ENCODE peak calls at places on chromosomes 1 and 21, in four cellular contexts. R is breast epithelium, B is AG08395, T is thoracic aorta. D is an unnamed sample.

GRCh38 chr1:3717041-3717714 is 35.1 kb upstream of the CCDC27 start:
- DNase-seq in R (no peak), B (no peak), T (no peak), D (no peak)

GRCh38 chr1:47709302-47710074 is 271.6 kb downstream of the FOXD2 start:
- DNase-seq in R (no peak), B (no peak), T (no peak), D (peak)

GRCh38 chr1:89594096-89594740 is 38.7 kb upstream of the LRRC8C start:
- DNase-seq in R (no peak), B (no peak), T (no peak), D (no peak)

GRCh38 chr1:247266053-247266452 is 10.2 kb downstream of the VN1R5 start:
- DNase-seq in R (no peak), B (no peak), T (no peak), D (no peak)

GRCh38 chr1:13757693-13758092 is 57.7 kb downstream of the PRDM2 start:
- DNase-seq in R (no peak), B (no peak), T (no peak), D (no peak)

GRCh38 chr1:78333426-78334012 is 157.3 kb upstream of the PTGFR start:
- DNase-seq in R (no peak), B (no peak), T (no peak), D (peak)

GRCh38 chr1:108066808-108067207 is 101.8 kb upstream of the VAV3 start:
- DNase-seq in R (no peak), B (no peak), T (no peak), D (no peak)

GRCh38 chr1:239647964-239648632 is 261.7 kb downstream of the CHRM3 start:
- DNase-seq in R (no peak), B (no peak), T (no peak), D (no peak)

GRCh38 chr1:211910917-211911485 is 80.4 kb upstream of the LPGAT1 start:
- DNase-seq in R (no peak), B (no peak), T (no peak), D (no peak)

GRCh38 chr1:172203135-172203823 is 217.2 kb upstream of the C1orf105 start:
- DNase-seq in R (no peak), B (no peak), T (no peak), D (no peak)

GRCh38 chr1:28512058-28512611 is 6.3 kb downstream of the RCC1 start:
- DNase-seq in R (no peak), B (no peak), T (no peak), D (no peak)

GRCh38 chr1:204961765-204962419 is 81.1 kb upstream of the CNTN2 start:
- DNase-seq in R (no peak), B (no peak), T (no peak), D (no peak)

GRCh38 chr1:74470936-74471335 is 41.5 kb downstream of the LRRC53 start:
- DNase-seq in R (no peak), B (no peak), T (no peak), D (no peak)

GRCh38 chr1:201145132-201145531 is 9.1 kb downstream of the TMEM9 start:
- DNase-seq in R (no peak), B (no peak), T (no peak), D (no peak)

GRCh38 chr1:36157115-36157903 is 1.3 kb downstream of the MAP7D1 start:
- DNase-seq in R (no peak), B (no peak), T (no peak), D (no peak)

GRCh38 chr1:13965770-13966398 is 265.9 kb downstream of the PRDM2 start:
- DNase-seq in R (no peak), B (peak), T (no peak), D (peak)

GRCh38 chr1:44327679-44328491 is 27.2 kb downstream of the ERI3 start:
- DNase-seq in R (peak), B (peak), T (peak), D (peak)

GRCh38 chr1:226111865-226112395 is 49.4 kb downstream of the H3-3A start:
- DNase-seq in R (no peak), B (no peak), T (no peak), D (no peak)

GRCh38 chr1:75469586-75470173 is 141.2 kb downstream of the SLC44A5 start:
- DNase-seq in R (no peak), B (no peak), T (no peak), D (no peak)

GRCh38 chr1:165298081-165298820 is 58.3 kb downstream of the LMX1A start:
- DNase-seq in R (no peak), B (no peak), T (no peak), D (no peak)

GRCh38 chr1:8408151-8408839 is 90.4 kb downstream of the SLC45A1 start:
- DNase-seq in R (no peak), B (peak), T (peak), D (no peak)

GRCh38 chr1:200302192-200302892 is 107.5 kb downstream of the ZNF281 start:
- DNase-seq in R (no peak), B (peak), T (no peak), D (peak)

GRCh38 chr1:21633141-21633755 is 35.9 kb downstream of the RAP1GAP start:
- DNase-seq in R (no peak), B (no peak), T (no peak), D (no peak)

GRCh38 chr21:41766883-41767605 is at the start of gene RIPK4:
- DNase-seq in R (peak), B (peak), T (no peak), D (peak)

GRCh38 chr1:184755226-184756065 is 788 bp upstream of the EDEM3 start:
- DNase-seq in R (no peak), B (peak), T (no peak), D (peak)

GRCh38 chr1:244599937-244600350 is 53.0 kb upstream of the DESI2 start:
- DNase-seq in R (no peak), B (peak), T (peak), D (no peak)

GRCh38 chr1:110490791-110491451 is 28.1 kb downstream of the KCNA10 start:
- DNase-seq in R (no peak), B (no peak), T (no peak), D (no peak)

GRCh38 chr1:193283026-193283425 is 96.6 kb upstream of the B3GALT2 start:
- DNase-seq in R (no peak), B (peak), T (no peak), D (no peak)

GRCh38 chr1:7386226-7387052 is 384.7 kb upstream of the VAMP3 start:
- DNase-seq in R (no peak), B (no peak), T (no peak), D (no peak)

GRCh38 chr1:214862421-214862820 is 220.1 kb upstream of the KCNK2 start:
- DNase-seq in R (no peak), B (no peak), T (no peak), D (no peak)

GRCh38 chr1:112465122-112465521 is 43.6 kb upstream of the WNT2B start:
- DNase-seq in R (no peak), B (peak), T (no peak), D (no peak)